ENCODE peak calls at places on chromosomes 7 and 10, in four cellular contexts. One of them, this sample, is unnamed.
A peak's percentile ranks its signal among the peaks of the same experiment; 100 is the strongest.

GRCh38 chr7:117682681-117683385 is 190.4 kb downstream of the CTTNBP2 start:
- DNase-seq in transverse colon: peak; percentile 74
- DNase-seq in A549: peak; percentile 32
- DNase-seq in GM23338: peak; percentile 28
- DNase-seq in this sample: no peak

GRCh38 chr7:113912881-113913280 is 5.9 kb downstream of the PPP1R3A start:
- DNase-seq in transverse colon: no peak
- DNase-seq in A549: no peak
- DNase-seq in GM23338: no peak
- DNase-seq in this sample: no peak

GRCh38 chr10:78948616-78949015 is 120.2 kb upstream of the ZMIZ1 start:
- DNase-seq in transverse colon: no peak
- DNase-seq in A549: no peak
- DNase-seq in GM23338: no peak
- DNase-seq in this sample: no peak

GRCh38 chr7:74657692-74658170 is at the start of gene GTF2I:
- DNase-seq in transverse colon: no peak
- DNase-seq in A549: no peak
- DNase-seq in GM23338: no peak
- DNase-seq in this sample: no peak

GRCh38 chr7:26508481-26508880 is 216.8 kb downstream of the SNX10 start:
- DNase-seq in transverse colon: peak; percentile 49
- DNase-seq in A549: no peak
- DNase-seq in GM23338: peak; percentile 25
- DNase-seq in this sample: no peak

GRCh38 chr10:78935697-78936407 is 132.9 kb upstream of the ZMIZ1 start:
- DNase-seq in transverse colon: no peak
- DNase-seq in A549: no peak
- DNase-seq in GM23338: no peak
- DNase-seq in this sample: no peak

GRCh38 chr7:30726296-30727006 is 25.5 kb upstream of the INMT start:
- DNase-seq in transverse colon: no peak
- DNase-seq in A549: no peak
- DNase-seq in GM23338: no peak
- DNase-seq in this sample: no peak

GRCh38 chr7:142797342-142797798 is 26.6 kb downstream of the PRSS2 start:
- DNase-seq in transverse colon: no peak
- DNase-seq in A549: no peak
- DNase-seq in GM23338: peak; percentile 47
- DNase-seq in this sample: no peak

GRCh38 chr7:102279537-102280400 is 6.9 kb upstream of the SH2B2 start:
- DNase-seq in transverse colon: peak; percentile 50
- DNase-seq in A549: peak; percentile 60
- DNase-seq in GM23338: peak; percentile 85
- DNase-seq in this sample: peak; percentile 22

GRCh38 chr10:51860257-51860656 is 160.9 kb upstream of the CSTF2T start:
- DNase-seq in transverse colon: no peak
- DNase-seq in A549: no peak
- DNase-seq in GM23338: no peak
- DNase-seq in this sample: peak; percentile 18

GRCh38 chr10:27865221-27865635 is 119.6 kb upstream of the MKX start:
- DNase-seq in transverse colon: no peak
- DNase-seq in A549: no peak
- DNase-seq in GM23338: no peak
- DNase-seq in this sample: peak; percentile 53

GRCh38 chr7:117137868-117138267 is 184.6 kb downstream of the ST7 start:
- DNase-seq in transverse colon: no peak
- DNase-seq in A549: no peak
- DNase-seq in GM23338: peak; percentile 33
- DNase-seq in this sample: no peak

GRCh38 chr10:34200355-34200901 is 614.7 kb downstream of the PARD3 start:
- DNase-seq in transverse colon: no peak
- DNase-seq in A549: no peak
- DNase-seq in GM23338: no peak
- DNase-seq in this sample: no peak

GRCh38 chr7:127946847-127947246 is 84.4 kb downstream of the LRRC4 start:
- DNase-seq in transverse colon: no peak
- DNase-seq in A549: no peak
- DNase-seq in GM23338: no peak
- DNase-seq in this sample: no peak

GRCh38 chr10:102645741-102646609 is 1.7 kb downstream of the TRIM8 start:
- DNase-seq in transverse colon: peak; percentile 87
- DNase-seq in A549: peak; percentile 66
- DNase-seq in GM23338: peak; percentile 71
- DNase-seq in this sample: peak; percentile 93

GRCh38 chr10:86042161-86042560 is 324.4 kb downstream of the GRID1 start:
- DNase-seq in transverse colon: no peak
- DNase-seq in A549: no peak
- DNase-seq in GM23338: no peak
- DNase-seq in this sample: no peak

GRCh38 chr7:22207724-22208225 is 149.2 kb downstream of the RAPGEF5 start:
- DNase-seq in transverse colon: no peak
- DNase-seq in A549: no peak
- DNase-seq in GM23338: no peak
- DNase-seq in this sample: no peak

GRCh38 chr10:43237631-43238446 is 29.0 kb downstream of the RASGEF1A start:
- DNase-seq in transverse colon: peak; percentile 2
- DNase-seq in A549: no peak
- DNase-seq in GM23338: no peak
- DNase-seq in this sample: no peak

GRCh38 chr7:111516612-111517011 is 45.7 kb downstream of the IMMP2L start:
- DNase-seq in transverse colon: no peak
- DNase-seq in A549: peak; percentile 22
- DNase-seq in GM23338: no peak
- DNase-seq in this sample: peak; percentile 10

GRCh38 chr7:26995664-26996063 is 100.1 kb downstream of the HOXA1 start:
- DNase-seq in transverse colon: no peak
- DNase-seq in A549: no peak
- DNase-seq in GM23338: peak; percentile 14
- DNase-seq in this sample: no peak

GRCh38 chr10:13894412-13895093 is 307.8 kb downstream of the PRPF18 start:
- DNase-seq in transverse colon: no peak
- DNase-seq in A549: no peak
- DNase-seq in GM23338: no peak
- DNase-seq in this sample: peak; percentile 18

GRCh38 chr10:96767611-96768010 is 47.3 kb upstream of the PIK3AP1 start:
- DNase-seq in transverse colon: no peak
- DNase-seq in A549: no peak
- DNase-seq in GM23338: no peak
- DNase-seq in this sample: no peak

GRCh38 chr7:81190997-81191747 is 272.3 kb upstream of the SEMA3C start:
- DNase-seq in transverse colon: no peak
- DNase-seq in A549: peak; percentile 30
- DNase-seq in GM23338: no peak
- DNase-seq in this sample: peak; percentile 33

GRCh38 chr10:484441-484924 is 205.0 kb downstream of the DIP2C start:
- DNase-seq in transverse colon: peak; percentile 35
- DNase-seq in A549: no peak
- DNase-seq in GM23338: no peak
- DNase-seq in this sample: no peak

GRCh38 chr7:128217030-128217805 is 23.9 kb upstream of the LEP start:
- DNase-seq in transverse colon: no peak
- DNase-seq in A549: no peak
- DNase-seq in GM23338: peak; percentile 61
- DNase-seq in this sample: peak; percentile 91

GRCh38 chr10:128704716-128705115 is 578.5 kb upstream of the MKI67 start:
- DNase-seq in transverse colon: no peak
- DNase-seq in A549: no peak
- DNase-seq in GM23338: no peak
- DNase-seq in this sample: no peak

GRCh38 chr7:15687645-15688025 is 1.2 kb upstream of the MEOX2 start:
- DNase-seq in transverse colon: no peak
- DNase-seq in A549: no peak
- DNase-seq in GM23338: peak; percentile 57
- DNase-seq in this sample: no peak

GRCh38 chr10:131736321-131736980 is 164.4 kb upstream of the PPP2R2D start:
- DNase-seq in transverse colon: no peak
- DNase-seq in A549: no peak
- DNase-seq in GM23338: no peak
- DNase-seq in this sample: no peak

GRCh38 chr7:95427123-95427522 is 7.7 kb downstream of the PON2 start:
- DNase-seq in transverse colon: no peak
- DNase-seq in A549: no peak
- DNase-seq in GM23338: peak; percentile 17
- DNase-seq in this sample: no peak
- TF ChIP-seq CTCF in transverse colon: no peak
- TF ChIP-seq CTCF in A549: no peak
- TF ChIP-seq CTCF in GM23338: no peak
- TF ChIP-seq CTCF in this sample: no peak

GRCh38 chr10:71031601-71032000 is 143.2 kb upstream of the PCBD1 start:
- DNase-seq in transverse colon: no peak
- DNase-seq in A549: no peak
- DNase-seq in GM23338: peak; percentile 33
- DNase-seq in this sample: no peak

GRCh38 chr10:71035511-71036278 is 147.3 kb upstream of the PCBD1 start:
- DNase-seq in transverse colon: no peak
- DNase-seq in A549: no peak
- DNase-seq in GM23338: no peak
- DNase-seq in this sample: no peak

GRCh38 chr10:71036279-71036535 is 147.8 kb upstream of the PCBD1 start:
- DNase-seq in transverse colon: no peak
- DNase-seq in A549: no peak
- DNase-seq in GM23338: no peak
- DNase-seq in this sample: no peak

GRCh38 chr10:71032887-71033286 is 144.5 kb upstream of the PCBD1 start:
- DNase-seq in transverse colon: no peak
- DNase-seq in A549: no peak
- DNase-seq in GM23338: no peak
- DNase-seq in this sample: no peak

DNA sequence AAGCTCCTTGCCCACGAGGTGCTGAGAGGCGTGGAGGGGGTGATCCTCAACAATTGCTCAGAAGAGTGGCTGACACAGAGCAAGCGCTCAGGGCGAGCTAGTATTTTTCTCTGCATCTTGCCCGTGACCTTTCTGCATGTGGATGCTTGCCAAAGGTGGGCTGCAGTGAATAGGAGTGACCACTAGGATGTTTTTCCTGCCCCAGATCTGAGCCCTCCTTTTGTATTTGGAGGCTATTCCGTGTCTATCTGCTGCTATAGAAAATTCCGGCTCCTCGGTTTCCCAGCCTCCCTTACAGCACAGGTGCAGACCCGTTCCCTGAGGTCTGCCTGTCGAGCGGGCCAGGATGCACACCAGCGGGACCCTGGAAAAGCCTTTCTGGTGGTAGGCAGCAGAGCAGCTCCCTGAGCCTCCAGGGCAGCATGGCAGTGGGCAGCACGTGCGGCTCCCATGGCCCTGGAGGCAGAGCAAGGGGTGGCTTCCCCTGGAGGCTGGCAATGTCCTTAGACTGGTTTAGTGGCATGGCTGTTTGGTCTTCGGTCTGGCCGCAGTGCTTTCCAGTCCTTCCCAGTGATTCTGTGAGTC is 145.1 kb upstream of the PCBD1 start:
- DNase-seq in transverse colon: no peak
- DNase-seq in A549: no peak
- DNase-seq in GM23338: peak; percentile 47
- DNase-seq in this sample: no peak
- TF ChIP-seq CTCF in transverse colon: no peak
- TF ChIP-seq CTCF in A549: no peak
- TF ChIP-seq CTCF in GM23338: peak; percentile 28
- TF ChIP-seq CTCF in this sample: peak; percentile 30

GRCh38 chr10:48885376-48885775 is 54.3 kb downstream of the LRRC18 start:
- DNase-seq in transverse colon: no peak
- DNase-seq in A549: peak; percentile 43
- DNase-seq in GM23338: peak; percentile 43
- DNase-seq in this sample: no peak
- TF ChIP-seq CTCF in transverse colon: peak; percentile 27
- TF ChIP-seq CTCF in A549: no peak
- TF ChIP-seq CTCF in GM23338: peak; percentile 77
- TF ChIP-seq CTCF in this sample: peak; percentile 43

GRCh38 chr7:55274156-55274555 is 91.0 kb upstream of the LANCL2 start:
- DNase-seq in transverse colon: no peak
- DNase-seq in A549: no peak
- DNase-seq in GM23338: no peak
- DNase-seq in this sample: no peak

GRCh38 chr7:55273186-55273980 is 91.8 kb upstream of the LANCL2 start:
- DNase-seq in transverse colon: no peak
- DNase-seq in A549: no peak
- DNase-seq in GM23338: no peak
- DNase-seq in this sample: no peak

GRCh38 chr7:55272328-55272727 is 92.8 kb upstream of the LANCL2 start:
- DNase-seq in transverse colon: no peak
- DNase-seq in A549: no peak
- DNase-seq in GM23338: no peak
- DNase-seq in this sample: no peak

GRCh38 chr7:55271661-55272060 is 93.5 kb upstream of the LANCL2 start:
- DNase-seq in transverse colon: no peak
- DNase-seq in A549: no peak
- DNase-seq in GM23338: no peak
- DNase-seq in this sample: no peak

GRCh38 chr7:55271069-55271468 is 94.1 kb upstream of the LANCL2 start:
- DNase-seq in transverse colon: no peak
- DNase-seq in A549: no peak
- DNase-seq in GM23338: peak; percentile 22
- DNase-seq in this sample: no peak
- TF ChIP-seq CTCF in transverse colon: no peak
- TF ChIP-seq CTCF in A549: peak; percentile 36
- TF ChIP-seq CTCF in GM23338: peak; percentile 53
- TF ChIP-seq CTCF in this sample: peak; percentile 77

GRCh38 chr10:90138844-90139243 is 437.5 kb downstream of the KIF20B start:
- DNase-seq in transverse colon: no peak
- DNase-seq in A549: no peak
- DNase-seq in GM23338: peak; percentile 69
- DNase-seq in this sample: no peak
- TF ChIP-seq CTCF in transverse colon: peak; percentile 49
- TF ChIP-seq CTCF in A549: peak; percentile 25
- TF ChIP-seq CTCF in GM23338: peak; percentile 77
- TF ChIP-seq CTCF in this sample: peak; percentile 24

DNA sequence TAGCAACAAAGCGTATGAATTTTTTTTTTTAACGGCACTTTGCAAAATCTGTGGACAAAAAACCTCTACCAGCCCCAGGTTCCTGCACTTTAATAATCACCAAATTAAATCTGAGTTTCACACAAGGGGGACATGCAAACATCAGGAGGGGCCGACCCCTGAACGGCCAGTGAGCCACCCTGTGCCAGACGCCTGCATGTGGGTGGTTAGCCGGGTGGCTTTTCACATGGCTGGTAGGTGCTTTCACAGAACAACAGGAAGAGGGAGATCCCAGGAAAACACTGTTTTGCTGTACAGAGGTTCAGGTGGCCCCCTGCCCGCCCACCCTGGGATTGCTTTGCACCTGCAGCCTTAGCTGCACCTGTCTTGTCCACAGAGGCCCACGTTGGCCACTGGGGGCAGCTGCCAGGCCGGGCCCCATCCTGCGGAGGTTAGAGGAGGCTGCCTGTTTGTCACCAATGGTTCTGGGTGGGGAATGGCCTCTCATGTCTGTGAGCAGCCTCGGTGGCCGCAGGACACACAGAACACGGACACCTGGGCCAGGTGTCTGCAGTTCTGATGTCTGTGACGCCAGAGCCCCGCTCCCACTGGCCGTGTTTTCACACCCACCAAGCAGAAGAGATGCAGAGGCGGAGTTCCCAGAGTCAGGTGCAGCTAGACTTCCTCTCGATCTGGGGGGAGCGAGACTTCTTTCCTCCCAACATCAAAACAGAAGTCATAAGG is 107.7 kb downstream of the FAM53B start:
- DNase-seq in transverse colon: no peak
- DNase-seq in A549: no peak
- DNase-seq in GM23338: no peak
- DNase-seq in this sample: no peak
- TF ChIP-seq CTCF in transverse colon: no peak
- TF ChIP-seq CTCF in A549: no peak
- TF ChIP-seq CTCF in GM23338: peak; percentile 28
- TF ChIP-seq CTCF in this sample: peak; percentile 23

This sample was measured in HFFc6.